ENCODE peak calls at places on chromosomes 5 and 9, in ten cellular contexts. F is transverse colon, L is foreskin keratinocyte, U is SK-N-SH, G is AG09319, Q is IMR-90, T is lung, B is tibial artery, O is astrocyte of the spinal cord, Y is fibroblast of pulmonary artery. I is an unnamed sample.

GRCh38 chr9:133117271-133118178 is 3.5 kb downstream of the RALGDS start:
- DNase-seq in T (no peak), F (no peak), Y (no peak), Q (no peak), U (peak; percentile 69), O (peak; percentile 55), G (no peak), L (no peak), B (no peak), I (no peak)

GRCh38 chr5:43648499-43649124 is 45.6 kb downstream of the NNT start:
- DNase-seq in G (no peak), Q (peak; percentile 13), Y (no peak), U (no peak), B (no peak), T (no peak), O (no peak), F (no peak), L (no peak), I (peak; percentile 52)

GRCh38 chr5:160835376-160835775 is 16.6 kb downstream of the ATP10B start:
- DNase-seq in F (no peak), L (no peak), Q (no peak), U (no peak), T (no peak), O (no peak), B (no peak), Y (no peak), G (no peak), I (no peak)

GRCh38 chr9:95076696-95077052 is 240.8 kb downstream of the FANCC start:
- DNase-seq in L (no peak), Y (no peak), G (no peak), U (no peak), Q (no peak), T (no peak), B (no peak), F (no peak), O (no peak), I (no peak)

GRCh38 chr5:123035320-123035949 is 1.1 kb downstream of the PPIC start:
- DNase-seq in T (peak; percentile 61), U (peak; percentile 35), F (peak; percentile 63), G (no peak), O (peak; percentile 25), Y (peak; percentile 29), B (peak; percentile 85), L (peak; percentile 39), Q (peak; percentile 27), I (no peak)

GRCh38 chr9:69376651-69377050 is 51.6 kb downstream of the ENTREP1 start:
- DNase-seq in T (peak; percentile 79), Q (peak; percentile 92), O (peak; percentile 88), F (no peak), U (no peak), G (peak; percentile 41), B (peak; percentile 82), Y (peak; percentile 96), L (peak; percentile 79), I (peak; percentile 65)

GRCh38 chr5:157570801-157571200 is 4.8 kb downstream of the ADAM19 start:
- DNase-seq in L (no peak), U (no peak), B (no peak), O (no peak), Q (no peak), T (no peak), F (no peak), Y (no peak), G (no peak), I (no peak)

GRCh38 chr5:87322381-87322780 is 54.7 kb downstream of the RASA1 start:
- DNase-seq in B (no peak), L (no peak), Y (no peak), O (no peak), T (no peak), F (no peak), Q (no peak), U (no peak), G (no peak), I (no peak)

GRCh38 chr5:142403583-142403982 is 78.8 kb upstream of the SPRY4 start:
- DNase-seq in L (peak; percentile 77), Q (no peak), Y (no peak), G (no peak), B (no peak), U (no peak), T (no peak), F (no peak), O (no peak), I (no peak)

GRCh38 chr5:27962201-27962600 is 923.8 kb upstream of the CDH9 start:
- DNase-seq in Y (peak; percentile 84), O (peak; percentile 42), Q (no peak), F (no peak), U (no peak), G (no peak), B (no peak), L (peak; percentile 41), T (no peak), I (no peak)

GRCh38 chr5:169024426-169024825 is 276.5 kb downstream of the SLIT3 start:
- DNase-seq in B (peak; percentile 84), Q (no peak), L (no peak), U (no peak), O (no peak), Y (peak; percentile 46), G (no peak), T (no peak), F (no peak), I (no peak)

GRCh38 chr5:143134900-143135299 is 268.6 kb downstream of the NR3C1 start:
- DNase-seq in T (no peak), O (no peak), L (no peak), B (no peak), G (no peak), Q (peak; percentile 59), Y (no peak), F (no peak), U (no peak), I (no peak)

GRCh38 chr9:7185612-7186011 is 427.8 kb downstream of the KDM4C start:
- DNase-seq in G (no peak), Y (peak; percentile 90), T (no peak), O (peak; percentile 92), B (no peak), U (no peak), Q (peak; percentile 90), F (no peak), L (peak; percentile 94), I (peak; percentile 64)

GRCh38 chr9:19618816-19619215 is 170.0 kb downstream of the SLC24A2 start:
- DNase-seq in U (no peak), G (no peak), Q (no peak), O (no peak), F (no peak), B (no peak), Y (no peak), L (no peak), T (no peak), I (no peak)

GRCh38 chr5:36414869-36415282 is 113.2 kb upstream of the RANBP3L start:
- DNase-seq in T (no peak), B (no peak), U (peak; percentile 26), F (no peak), O (peak; percentile 75), L (peak; percentile 70), Q (peak; percentile 54), Y (peak; percentile 73), G (peak; percentile 19), I (no peak)

GRCh38 chr9:115200711-115201505 is 83.0 kb upstream of the TNC start:
- DNase-seq in G (no peak), F (no peak), B (no peak), T (no peak), Y (no peak), L (peak; percentile 65), U (no peak), Q (peak; percentile 16), O (no peak), I (no peak)

GRCh38 chr5:176418251-176418650 is 1.9 kb upstream of the CLTB start:
- DNase-seq in G (no peak), T (no peak), F (peak; percentile 61), O (no peak), U (no peak), L (peak; percentile 98), B (peak; percentile 44), Y (no peak), Q (no peak), I (no peak)

GRCh38 chr5:52582313-52582712 is 205.4 kb upstream of the ITGA1 start:
- DNase-seq in Y (no peak), B (no peak), U (no peak), T (no peak), O (no peak), L (no peak), F (no peak), G (no peak), Q (no peak), I (no peak)
- TF ChIP-seq CTCF in Y (no peak), B (no peak), U (peak; percentile 18), T (no peak), O (no peak), L (no peak), F (no peak), G (no peak), Q (no peak), I (peak; percentile 22)

GRCh38 chr9:127578952-127579853 is 32.9 kb upstream of the STXBP1 start:
- DNase-seq in Q (peak; percentile 98), T (peak; percentile 91), F (peak; percentile 88), B (peak; percentile 98), G (peak; percentile 94), L (peak; percentile 87), Y (peak; percentile 95), O (peak; percentile 98), U (peak; percentile 51), I (peak; percentile 77)
- TF ChIP-seq CTCF in Q (peak; percentile 38), T (no peak), F (peak; percentile 14), B (peak; percentile 38), G (peak; percentile 51), L (peak; percentile 41), Y (peak; percentile 32), O (peak; percentile 54), U (peak; percentile 53), I (peak; percentile 50)

GRCh38 chr9:24342457-24342856 is 203.2 kb downstream of the IZUMO3 start:
- DNase-seq in B (no peak), Y (no peak), G (no peak), U (no peak), O (no peak), F (no peak), T (no peak), Q (no peak), L (no peak), I (no peak)
- TF ChIP-seq CTCF in B (no peak), Y (no peak), G (no peak), U (no peak), O (no peak), F (no peak), T (no peak), Q (no peak), L (no peak), I (no peak)

GRCh38 chr5:64201986-64202385 is 36.3 kb downstream of the RNF180 start:
- DNase-seq in Y (peak; percentile 17), B (no peak), U (no peak), F (no peak), L (no peak), T (no peak), G (no peak), O (no peak), Q (no peak), I (no peak)

GRCh38 chr5:64207978-64208377 is 42.3 kb downstream of the RNF180 start:
- DNase-seq in G (no peak), O (peak; percentile 42), U (no peak), T (no peak), B (no peak), F (no peak), L (no peak), Q (peak; percentile 3), Y (peak; percentile 49), I (no peak)

GRCh38 chr5:64209353-64209752 is 43.7 kb downstream of the RNF180 start:
- DNase-seq in U (no peak), G (no peak), F (no peak), B (no peak), T (no peak), L (no peak), O (no peak), Q (no peak), Y (no peak), I (no peak)

GRCh38 chr5:64210866-64211265 is 45.2 kb downstream of the RNF180 start:
- DNase-seq in B (no peak), G (peak; percentile 49), F (no peak), Y (peak; percentile 88), U (no peak), O (peak; percentile 84), L (peak; percentile 91), T (no peak), Q (peak; percentile 72), I (peak; percentile 36)

GRCh38 chr5:64206653-64207052 is 41.0 kb downstream of the RNF180 start:
- DNase-seq in U (no peak), B (no peak), Q (no peak), G (no peak), F (no peak), O (peak; percentile 2), T (no peak), Y (no peak), L (peak; percentile 17), I (no peak)
- TF ChIP-seq CTCF in U (no peak), B (no peak), Q (no peak), G (no peak), F (no peak), O (peak; percentile 10), T (no peak), Y (no peak), L (peak; percentile 42), I (no peak)

I was measured in HFF-Myc.